ENCODE peak calls at places on chromosomes 11 and 22, in six cellular contexts. V, Y, S, N, B and Z are unnamed samples.

GRCh38 chr11:72234514-72234830 is 9.5 kb downstream of the PHOX2A start:
- DNase-seq in V (no peak), Y (no peak), S (no peak), N (no peak), B (no peak), Z (no peak)

GRCh38 chr11:57294225-57295131 is 30.3 kb downstream of the TNKS1BP1 start:
- DNase-seq in V (no peak), Y (peak), S (peak), N (peak), B (no peak), Z (no peak)

GRCh38 chr22:49014227-49015201 is 813.2 kb downstream of the BRD1 start:
- DNase-seq in V (no peak), Y (no peak), S (no peak), N (no peak), B (no peak), Z (no peak)

GRCh38 chr11:126352163-126352562 is 3.3 kb upstream of the ST3GAL4 start:
- DNase-seq in V (no peak), Y (no peak), S (no peak), N (no peak), B (no peak), Z (no peak)

GRCh38 chr11:83666149-83666548 is 380.0 kb upstream of the CCDC90B start:
- DNase-seq in V (no peak), Y (no peak), S (no peak), N (no peak), B (no peak), Z (no peak)

GRCh38 chr11:61903845-61904244 is 12.5 kb upstream of the FADS3 start:
- DNase-seq in V (no peak), Y (no peak), S (no peak), N (no peak), B (no peak), Z (no peak)

GRCh38 chr11:21949741-21950413 is 243.0 kb upstream of the ANO5 start:
- DNase-seq in V (no peak), Y (peak), S (no peak), N (peak), B (no peak), Z (no peak)

GRCh38 chr11:27693398-27693797 is 6.9 kb downstream of the BDNF start:
- DNase-seq in V (no peak), Y (no peak), S (no peak), N (no peak), B (no peak), Z (no peak)

GRCh38 chr11:128334311-128335044 is 252.9 kb downstream of the ETS1 start:
- DNase-seq in V (no peak), Y (peak), S (no peak), N (peak), B (peak), Z (no peak)

GRCh38 chr11:79437274-79437980 is 3.4 kb downstream of the TENM4 start:
- DNase-seq in V (peak), Y (peak), S (peak), N (no peak), B (peak), Z (peak)

GRCh38 chr11:2741377-2742131 is 41.8 kb upstream of the KCNQ1OT1 start:
- DNase-seq in V (no peak), Y (no peak), S (no peak), N (peak), B (no peak), Z (no peak)

GRCh38 chr11:5369793-5370192 is 13.8 kb upstream of the OR51M1 start:
- DNase-seq in V (peak), Y (no peak), S (peak), N (peak), B (no peak), Z (no peak)

GRCh38 chr22:41204992-41205900 is at the start of gene L3MBTL2:
- DNase-seq in V (peak), Y (peak), S (peak), N (peak), B (peak), Z (peak)
- TF ChIP-seq CTCF in V (no peak), Y (no peak), S (no peak), N (no peak), B (no peak), Z (no peak)

GRCh38 chr11:59773082-59773438 is 17.9 kb downstream of the STX3 start:
- DNase-seq in V (no peak), Y (no peak), S (no peak), N (no peak), B (no peak), Z (no peak)
- H3K27ac ChIP-seq in V (no peak), Y (no peak), S (no peak), N (no peak), B (no peak), Z (no peak)

DNA sequence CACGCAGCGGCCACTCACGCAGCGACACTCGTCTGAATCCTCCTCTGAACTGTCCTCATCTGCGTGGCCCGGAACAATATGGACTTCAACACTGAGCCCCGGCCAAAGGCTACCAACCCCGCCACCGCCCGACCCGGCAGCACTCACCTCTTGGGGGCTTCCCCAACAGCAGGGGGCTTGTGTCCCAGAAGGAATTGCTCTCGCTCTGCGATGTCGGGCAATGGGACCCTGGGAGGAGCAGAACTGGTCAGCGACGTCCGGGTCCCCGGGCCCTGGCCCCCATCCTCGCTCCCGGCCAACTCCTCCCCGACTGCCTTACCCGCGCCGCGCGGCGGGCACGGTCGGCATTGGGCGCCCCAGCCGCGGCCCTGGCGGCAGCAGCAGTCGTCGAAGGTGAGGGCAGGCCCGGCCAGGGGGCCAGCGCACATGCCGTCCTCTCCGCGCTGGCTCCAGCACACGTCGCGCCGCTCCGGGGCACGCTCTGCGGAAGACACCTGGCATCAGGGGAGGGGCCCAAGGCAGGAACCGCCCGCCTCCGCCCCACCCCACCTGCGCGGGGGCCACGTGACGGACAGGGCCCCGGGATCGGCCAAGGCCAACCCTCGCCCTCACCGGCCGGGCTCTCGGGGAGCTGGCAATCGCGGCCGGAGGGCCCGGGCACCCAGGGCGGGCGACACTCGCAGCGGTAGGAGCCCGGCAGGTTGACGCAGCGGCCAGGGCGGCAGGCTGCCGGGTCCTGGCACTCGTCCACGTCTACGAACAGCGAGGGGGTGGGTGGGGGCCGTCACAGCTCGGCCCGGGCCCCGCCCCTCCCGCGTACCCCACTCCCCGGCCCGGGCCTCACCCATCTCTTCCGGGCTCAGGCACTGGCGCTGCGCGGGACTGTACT is 14.8 kb downstream of the SCYL1 start:
- DNase-seq in V (peak), Y (peak), S (peak), N (peak), B (no peak), Z (no peak)
- H3K4me3 ChIP-seq in V (peak), Y (peak), S (peak), N (peak), B (peak), Z (peak)

DNA sequence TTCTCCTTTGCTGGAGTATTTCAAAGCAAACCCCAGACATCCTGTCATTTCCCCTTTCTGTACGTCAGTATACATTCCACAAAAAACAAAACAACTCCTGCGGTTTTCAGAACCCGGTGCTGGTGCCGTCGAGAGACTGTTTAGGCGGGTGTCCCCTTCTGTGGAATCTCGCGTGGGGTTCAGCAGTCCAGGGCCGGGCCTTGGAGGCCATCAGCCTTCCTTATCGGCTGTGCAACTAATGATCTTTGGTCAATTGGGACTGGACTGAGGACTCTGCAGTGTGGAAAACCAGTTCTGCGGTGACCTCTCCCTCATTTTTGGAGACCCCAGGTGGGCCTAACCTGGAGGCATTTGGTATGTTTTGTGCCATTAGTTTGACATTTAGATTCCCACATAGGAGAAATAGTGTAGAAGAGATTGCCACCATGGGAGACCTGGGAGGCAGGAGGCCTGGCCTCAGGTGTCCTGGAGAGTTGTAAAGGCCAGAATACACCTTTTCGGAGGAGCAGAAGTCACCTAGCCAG is 84.4 kb downstream of the TBC1D22A start:
- DNase-seq in V (no peak), Y (no peak), S (no peak), N (no peak), B (no peak), Z (no peak)
- TF ChIP-seq CTCF in V (no peak), Y (no peak), S (no peak), N (no peak), B (no peak), Z (no peak)

GRCh38 chr22:50398698-50399648 is 55.8 kb downstream of the PPP6R2 start:
- DNase-seq in V (no peak), Y (peak), S (no peak), N (no peak), B (no peak), Z (no peak)
- H3K27ac ChIP-seq in V (no peak), Y (peak), S (peak), N (no peak), B (no peak), Z (no peak)

GRCh38 chr11:113152500-113152899 is 161.9 kb upstream of the TTC12 start:
- DNase-seq in V (no peak), Y (no peak), S (no peak), N (no peak), B (no peak), Z (no peak)

GRCh38 chr11:113148652-113149051 is 165.7 kb upstream of the TTC12 start:
- DNase-seq in V (no peak), Y (no peak), S (no peak), N (no peak), B (no peak), Z (no peak)

GRCh38 chr11:113151502-113151901 is 162.9 kb upstream of the TTC12 start:
- DNase-seq in V (no peak), Y (no peak), S (no peak), N (no peak), B (no peak), Z (no peak)

GRCh38 chr11:113148076-113148475 is 166.3 kb upstream of the TTC12 start:
- DNase-seq in V (no peak), Y (no peak), S (no peak), N (no peak), B (no peak), Z (no peak)

DNA sequence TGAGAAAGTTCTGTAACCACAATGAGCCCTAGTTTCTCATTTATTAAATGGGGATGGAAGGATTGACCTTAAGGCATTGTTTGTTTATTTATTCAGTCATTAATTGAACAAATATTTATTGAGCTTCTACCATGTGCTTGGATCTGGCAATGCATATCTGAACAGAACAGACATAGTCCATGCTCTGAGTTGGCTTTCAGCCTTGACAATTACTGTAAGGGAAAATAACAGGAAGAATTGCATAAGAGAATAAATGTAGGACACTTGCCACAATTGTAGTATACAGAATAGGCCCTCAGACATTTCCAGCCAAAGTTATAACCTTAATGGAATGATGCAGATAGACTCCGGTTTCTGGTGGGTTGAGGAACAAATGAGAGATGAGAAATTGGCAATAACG is 160.5 kb upstream of the TTC12 start:
- DNase-seq in V (no peak), Y (no peak), S (no peak), N (no peak), B (no peak), Z (no peak)
- H3K4me3 ChIP-seq in V (no peak), Y (no peak), S (no peak), N (no peak), B (no peak), Z (no peak)

GRCh38 chr22:40348025-40348658 is 1.8 kb downstream of the ADSL start:
- DNase-seq in V (peak), Y (peak), S (peak), N (peak), B (peak), Z (no peak)

GRCh38 chr22:40345801-40346177 is 511 bp upstream of the ADSL start:
- DNase-seq in V (peak), Y (peak), S (peak), N (peak), B (peak), Z (no peak)

GRCh38 chr22:40345271-40345670 is 1.0 kb upstream of the ADSL start:
- DNase-seq in V (peak), Y (no peak), S (no peak), N (peak), B (no peak), Z (no peak)

GRCh38 chr22:40347300-40347699 is 1.0 kb downstream of the ADSL start:
- DNase-seq in V (no peak), Y (no peak), S (no peak), N (no peak), B (no peak), Z (no peak)

GRCh38 chr22:40346178-40347064 is at the start of gene ADSL:
- DNase-seq in V (peak), Y (peak), S (peak), N (peak), B (peak), Z (peak)
- TF ChIP-seq CTCF in V (no peak), Y (peak), S (peak), N (no peak), B (peak), Z (no peak)

GRCh38 chr22:42760806-42761565 is 40.3 kb upstream of the A4GALT start:
- DNase-seq in V (peak), Y (no peak), S (peak), N (no peak), B (no peak), Z (no peak)
- H3K27ac ChIP-seq in V (no peak), Y (no peak), S (no peak), N (no peak), B (no peak), Z (no peak)

GRCh38 chr22:20146777-20147176 is 4.1 kb downstream of the CCDC188 start:
- DNase-seq in V (no peak), Y (no peak), S (no peak), N (no peak), B (no peak), Z (no peak)
- H3K4me3 ChIP-seq in V (no peak), Y (no peak), S (no peak), N (no peak), B (no peak), Z (no peak)